ENCODE peak calls at places on chromosomes 7 and 10, in eight cellular contexts. Y, G, L, Q, P, K, R and X are unnamed samples.

GRCh38 chr10:70466951-70467350 is 11.6 kb upstream of the PALD1 start:
- DNase-seq in G (no peak), R (no peak), P (no peak), Q (no peak), K (no peak), Y (no peak), L (peak), X (no peak)

GRCh38 chr10:19226025-19226424 is 177.4 kb downstream of the MALRD1 start:
- DNase-seq in P (no peak), K (no peak), L (no peak), R (no peak), Y (no peak), G (no peak), Q (no peak), X (no peak)

GRCh38 chr10:130770018-130770630 is 541.4 kb downstream of the TCERG1L start:
- DNase-seq in G (no peak), P (no peak), Y (no peak), L (no peak), Q (no peak), K (no peak), R (peak), X (no peak)

GRCh38 chr10:29386347-29386999 is 97.6 kb downstream of the LYZL1 start:
- DNase-seq in Y (no peak), R (no peak), Q (peak), G (no peak), L (no peak), K (no peak), P (no peak), X (peak)

GRCh38 chr7:116802144-116802747 is 60.1 kb upstream of the CAPZA2 start:
- DNase-seq in K (no peak), L (no peak), Y (no peak), R (no peak), G (no peak), Q (no peak), P (no peak), X (no peak)

GRCh38 chr7:107045195-107045960 is 873 bp downstream of the PRKAR2B start:
- DNase-seq in P (no peak), G (no peak), K (no peak), L (no peak), Y (no peak), Q (no peak), R (no peak), X (no peak)

GRCh38 chr7:148535227-148535626 is 55.3 kb upstream of the C7orf33 start:
- DNase-seq in P (no peak), K (peak), L (no peak), G (no peak), Q (no peak), Y (no peak), R (no peak), X (no peak)

GRCh38 chr10:35792301-35792700 is 150.2 kb upstream of the FZD8 start:
- DNase-seq in K (no peak), R (no peak), Y (no peak), Q (no peak), G (no peak), L (no peak), P (no peak), X (no peak)

GRCh38 chr7:116403265-116403664 is 96.3 kb upstream of the CAV2 start:
- DNase-seq in R (no peak), G (no peak), Y (no peak), K (no peak), Q (no peak), P (no peak), L (no peak), X (no peak)

GRCh38 chr10:101080933-101081546 is 19.3 kb downstream of the KAZALD1 start:
- DNase-seq in Q (no peak), L (no peak), R (no peak), G (no peak), Y (no peak), K (no peak), P (no peak), X (no peak)

GRCh38 chr10:44293842-44294241 is 91.1 kb downstream of the CXCL12 start:
- DNase-seq in Y (peak), G (peak), P (no peak), R (peak), K (peak), L (peak), Q (no peak), X (no peak)

GRCh38 chr7:148276291-148277041 is 314.1 kb upstream of the C7orf33 start:
- DNase-seq in L (no peak), P (no peak), K (no peak), Y (no peak), Q (no peak), G (no peak), R (no peak), X (no peak)

GRCh38 chr7:20329389-20330175 is 1.1 kb upstream of the ITGB8 start:
- DNase-seq in K (peak), G (peak), Q (peak), R (peak), Y (no peak), P (peak), L (peak), X (no peak)

GRCh38 chr7:159197066-159197975 is 52.7 kb upstream of the VIPR2 start:
- DNase-seq in P (no peak), Y (no peak), K (peak), G (no peak), R (no peak), L (no peak), Q (no peak), X (no peak)

GRCh38 chr10:87635498-87636312 is 24.0 kb upstream of the PAPSS2 start:
- DNase-seq in L (no peak), P (peak), Y (peak), Q (no peak), G (no peak), K (no peak), R (peak), X (no peak)

GRCh38 chr10:78761241-78761825 is 307.4 kb upstream of the ZMIZ1 start:
- DNase-seq in G (no peak), Q (no peak), P (no peak), Y (no peak), R (no peak), K (no peak), L (peak), X (no peak)

GRCh38 chr7:91683823-91684222 is 196.7 kb downstream of the MTERF1 start:
- DNase-seq in R (no peak), P (no peak), L (no peak), Q (no peak), K (no peak), G (no peak), Y (no peak), X (no peak)

GRCh38 chr7:82443044-82443800 is at the start of gene CACNA2D1:
- DNase-seq in K (peak), G (peak), R (no peak), Q (peak), Y (no peak), P (no peak), L (peak), X (no peak)

GRCh38 chr7:105621617-105622016 is 40.3 kb upstream of the EFCAB10 start:
- DNase-seq in Y (no peak), Q (no peak), R (no peak), L (peak), G (peak), P (no peak), K (peak), X (no peak)

GRCh38 chr10:24957624-24958435 is 5.4 kb upstream of the PRTFDC1 start:
- DNase-seq in P (peak), K (no peak), G (no peak), L (no peak), Y (peak), Q (peak), R (no peak), X (no peak)

GRCh38 chr10:91627344-91628102 is 5.3 kb downstream of the PPP1R3C start:
- DNase-seq in Q (no peak), K (no peak), R (no peak), Y (no peak), P (no peak), L (no peak), G (no peak), X (no peak)

GRCh38 chr7:95549818-95550529 is 46.3 kb downstream of the PDK4 start:
- DNase-seq in G (peak), R (peak), Y (peak), Q (peak), K (peak), P (peak), L (peak), X (no peak)

GRCh38 chr10:11255796-11256444 is 238.2 kb downstream of the CELF2 start:
- DNase-seq in L (peak), Y (no peak), Q (no peak), R (no peak), G (peak), P (no peak), K (no peak), X (no peak)

GRCh38 chr7:158245724-158246041 is 341.9 kb downstream of the PTPRN2 start:
- DNase-seq in K (no peak), P (no peak), L (no peak), Q (no peak), Y (no peak), R (no peak), G (no peak), X (no peak)

GRCh38 chr10:14873090-14873760 is 5.4 kb upstream of the SUV39H2 start:
- DNase-seq in Q (no peak), G (no peak), R (no peak), L (no peak), K (no peak), P (no peak), Y (no peak), X (no peak)

GRCh38 chr7:12757443-12757842 is 70.0 kb downstream of the ARL4A start:
- DNase-seq in L (no peak), P (no peak), Q (no peak), R (no peak), G (no peak), K (no peak), Y (peak), X (no peak)

GRCh38 chr7:20219062-20219445 is 1.9 kb upstream of the MACC1 start:
- DNase-seq in K (no peak), R (peak), G (no peak), Q (no peak), P (no peak), L (no peak), Y (no peak), X (no peak)

GRCh38 chr7:29989257-29989995 is at the start of gene SCRN1:
- DNase-seq in Y (no peak), G (peak), L (peak), K (peak), R (peak), Q (peak), P (no peak), X (peak)

GRCh38 chr7:55591282-55591931 is 19.1 kb upstream of the VOPP1 start:
- DNase-seq in R (no peak), G (no peak), L (no peak), Q (peak), Y (no peak), P (no peak), K (no peak), X (no peak)

GRCh38 chr10:89427629-89428028 is 13.3 kb downstream of the IFIT5 start:
- DNase-seq in Q (no peak), Y (peak), R (no peak), K (no peak), G (no peak), P (no peak), L (no peak), X (no peak)

GRCh38 chr7:101856488-101857357 is 39.3 kb downstream of the CUX1 start:
- DNase-seq in L (peak), R (peak), Q (peak), G (peak), K (peak), Y (peak), P (peak), X (peak)

GRCh38 chr7:101854084-101854865 is 36.8 kb downstream of the CUX1 start:
- DNase-seq in R (no peak), Q (no peak), G (no peak), K (no peak), Y (no peak), L (no peak), P (no peak), X (no peak)

GRCh38 chr7:101858437-101859385 is 41.3 kb downstream of the CUX1 start:
- DNase-seq in P (no peak), Y (no peak), K (no peak), L (no peak), R (no peak), Q (no peak), G (no peak), X (no peak)

GRCh38 chr7:101859411-101860106 is 42.1 kb downstream of the CUX1 start:
- DNase-seq in Y (no peak), P (no peak), Q (no peak), K (no peak), R (no peak), G (no peak), L (no peak), X (no peak)

DNA sequence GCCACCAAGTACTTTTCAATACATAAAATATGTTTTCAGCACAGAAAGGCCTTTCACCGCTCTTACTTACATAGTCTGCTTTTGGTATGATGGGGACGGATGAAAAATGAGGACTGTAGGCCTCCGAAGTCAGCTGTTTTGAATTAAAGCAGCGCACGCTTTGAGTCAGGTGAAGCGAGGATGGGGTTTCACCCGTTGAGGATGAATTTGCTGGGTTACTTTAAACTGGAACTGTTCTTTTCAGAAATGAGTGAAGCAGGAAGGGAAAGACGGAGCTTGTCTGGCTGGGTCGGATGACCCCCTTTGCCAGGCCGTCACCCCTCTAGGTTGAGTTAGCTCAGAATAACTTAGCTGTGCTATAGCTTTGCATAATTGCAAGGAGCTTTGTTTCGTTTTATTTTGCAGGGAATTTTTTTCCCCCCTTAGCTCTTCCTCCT is 40.0 kb downstream of the CUX1 start:
- DNase-seq in G (no peak), P (no peak), K (no peak), Y (no peak), L (no peak), Q (no peak), R (no peak), X (no peak)
- H3K4me3 ChIP-seq in G (no peak), P (peak), K (no peak), Y (no peak), L (peak), Q (no peak), R (peak), X (peak)

GRCh38 chr10:62735464-62736188 is 68.9 kb upstream of the ADO start:
- DNase-seq in L (no peak), G (no peak), Q (no peak), K (no peak), R (no peak), P (no peak), Y (no peak), X (no peak)

GRCh38 chr10:62738916-62739315 is 65.6 kb upstream of the ADO start:
- DNase-seq in K (no peak), Q (no peak), P (no peak), Y (no peak), L (no peak), G (no peak), R (no peak), X (no peak)

GRCh38 chr10:62733654-62734293 is 70.7 kb upstream of the ADO start:
- DNase-seq in Y (no peak), G (no peak), P (no peak), Q (no peak), R (no peak), K (no peak), L (peak), X (no peak)

GRCh38 chr10:62732841-62733653 is 71.5 kb upstream of the ADO start:
- DNase-seq in R (no peak), Y (peak), G (no peak), Q (no peak), K (no peak), P (peak), L (no peak), X (peak)

DNA sequence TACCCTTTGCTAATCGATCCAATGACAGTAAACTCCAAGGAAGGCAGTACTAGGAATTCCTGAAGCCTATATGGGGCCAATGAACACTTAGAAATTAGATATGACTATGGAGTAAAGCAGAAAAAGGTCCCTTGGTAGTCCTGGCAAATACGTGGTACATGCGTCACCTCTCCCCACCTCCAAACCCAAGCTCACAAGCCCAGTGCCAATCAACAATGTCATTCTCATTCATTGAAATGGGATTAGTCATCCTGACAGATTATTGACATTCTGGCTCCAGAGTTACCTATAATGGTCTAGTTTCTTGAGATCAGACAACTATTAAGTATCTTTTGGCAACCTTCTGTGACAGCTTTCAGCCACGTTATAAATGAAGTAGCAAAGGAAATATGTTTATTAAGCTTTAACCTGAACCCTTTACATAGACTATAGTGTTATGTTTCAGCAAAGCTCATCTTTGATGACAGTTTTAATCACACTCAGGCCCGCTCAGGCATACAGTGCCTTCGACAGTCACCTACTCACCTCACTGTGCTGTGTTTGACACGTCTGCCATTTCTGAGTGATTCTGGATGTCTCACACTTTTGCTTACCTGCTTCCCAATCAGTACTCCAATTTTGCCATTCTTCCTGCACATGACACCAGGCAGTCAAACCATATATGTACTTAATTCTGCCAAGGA is 69.6 kb upstream of the ADO start:
- DNase-seq in L (no peak), K (no peak), R (no peak), Y (no peak), Q (no peak), G (no peak), P (no peak), X (no peak)
- H3K27ac ChIP-seq in L (no peak), K (no peak), R (no peak), Y (no peak), Q (no peak), G (no peak), P (no peak), X (no peak)

DNA sequence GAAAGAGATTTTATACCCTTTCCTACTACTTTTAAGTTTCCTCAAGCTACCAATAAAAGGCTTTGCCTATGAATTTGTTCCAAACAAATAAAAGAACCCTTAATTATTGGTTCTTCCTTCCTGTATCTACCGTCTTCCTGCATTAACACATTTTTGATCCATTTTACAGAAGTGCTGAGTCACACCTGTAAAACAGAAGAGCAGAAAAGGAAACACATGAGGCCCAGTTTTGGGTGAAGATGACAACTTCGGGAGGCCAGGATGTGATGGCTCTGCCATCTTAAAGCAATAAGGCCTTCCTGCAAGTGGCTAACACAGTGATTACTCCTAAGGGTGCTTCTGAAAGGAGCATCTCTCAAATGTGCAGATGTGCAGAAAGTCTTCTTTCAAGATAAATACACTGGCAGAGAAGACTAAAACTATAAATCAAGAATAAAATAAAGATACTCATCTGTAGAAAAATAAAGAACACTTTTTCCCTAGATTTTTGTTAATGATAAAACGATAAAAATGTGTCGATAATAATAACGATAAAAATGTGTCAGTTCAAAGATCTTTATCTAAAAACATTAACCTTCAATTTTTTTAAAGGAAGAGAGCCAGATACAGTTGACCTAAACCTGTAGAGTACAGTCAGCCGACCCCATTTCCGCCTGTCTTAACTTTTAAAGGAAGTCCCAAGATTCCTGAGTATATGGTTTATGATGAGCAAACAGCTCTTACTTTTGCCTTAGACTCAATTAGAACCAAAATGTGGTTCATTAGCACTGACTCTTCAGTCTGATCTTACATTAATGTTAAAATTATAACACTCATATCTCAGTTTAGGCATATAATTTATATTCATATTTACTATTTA is 108.5 kb downstream of the UBE2H start:
- DNase-seq in P (no peak), K (no peak), Q (no peak), Y (no peak), R (no peak), L (no peak), G (no peak), X (no peak)
- H3K4me3 ChIP-seq in P (no peak), K (no peak), Q (no peak), Y (no peak), R (no peak), L (no peak), G (no peak), X (no peak)

GRCh38 chr10:110327262-110327914 is 22.7 kb upstream of the SMNDC1 start:
- DNase-seq in Q (no peak), K (no peak), R (no peak), Y (no peak), P (no peak), L (no peak), G (no peak), X (no peak)
- H3K27ac ChIP-seq in Q (peak), K (no peak), R (no peak), Y (peak), P (no peak), L (no peak), G (no peak), X (no peak)

DNA sequence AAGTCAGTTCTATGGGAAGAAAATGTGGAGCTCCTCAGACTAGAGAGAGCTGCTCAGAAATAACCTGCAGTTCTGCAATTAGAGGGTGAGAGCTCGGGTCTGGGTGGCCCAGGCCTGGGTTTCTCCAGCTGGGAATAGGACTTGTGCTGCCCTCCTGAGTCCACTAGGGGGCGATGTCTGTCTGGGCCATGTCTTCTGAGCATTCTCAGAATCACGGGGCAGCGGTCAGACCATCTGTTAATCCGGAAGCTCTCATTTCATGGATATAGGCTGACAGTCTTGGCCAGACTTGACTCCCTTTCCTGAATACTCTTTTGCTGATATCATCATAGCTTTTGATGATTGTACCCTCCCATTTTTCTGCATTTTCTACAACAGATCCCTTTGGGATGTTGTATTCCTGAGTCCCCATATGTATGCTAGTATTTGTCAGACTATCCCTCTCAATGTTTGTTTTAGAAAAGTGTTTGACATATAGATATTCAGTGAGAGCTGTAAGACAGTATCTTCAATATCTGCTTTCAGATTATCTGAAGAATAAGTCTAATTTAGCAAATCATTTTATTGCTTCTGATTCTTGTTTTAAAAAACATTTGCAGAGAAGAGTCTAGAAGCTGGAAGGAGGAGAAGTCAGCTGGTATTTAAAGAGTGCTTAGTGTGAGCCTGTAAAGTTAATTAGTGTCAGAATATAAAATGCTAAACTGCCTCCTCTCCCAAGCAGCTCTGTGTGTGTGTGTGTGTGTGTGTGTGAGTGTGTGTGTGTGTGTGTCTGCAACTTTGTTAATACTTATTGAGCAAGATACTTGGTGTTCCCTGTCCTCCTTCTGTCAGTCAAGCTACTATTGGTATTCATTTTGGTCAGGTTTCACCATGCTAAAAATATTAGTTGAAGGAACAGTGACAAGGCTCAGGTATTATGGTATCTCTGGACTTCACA is 38.0 kb downstream of the STARD3NL start:
- DNase-seq in R (peak), L (peak), K (peak), G (peak), Y (peak), Q (peak), P (peak), X (peak)
- H3K4me3 ChIP-seq in R (no peak), L (no peak), K (no peak), G (no peak), Y (no peak), Q (no peak), P (no peak), X (peak)